ENCODE peak calls at places on chromosomes 2 and 18, in four cellular contexts. D, Y, R and L are unnamed samples.
A peak's percentile ranks its signal among the peaks of the same experiment; 100 is the strongest.

GRCh38 chr2:169397697-169398096 is 35.4 kb upstream of the LRP2 start:
- ATAC-seq in D (no peak), Y (no peak), R (no peak), L (no peak)

GRCh38 chr18:22115573-22115972 is 53.8 kb upstream of the GATA6 start:
- ATAC-seq in D (no peak), Y (no peak), R (no peak), L (no peak)

GRCh38 chr2:101330253-101330921 is 21.9 kb upstream of the RNF149 start:
- ATAC-seq in D (no peak), Y (peak; percentile 69), R (no peak), L (no peak)

GRCh38 chr2:24809316-24810007 is 16.2 kb downstream of the CENPO start:
- ATAC-seq in D (no peak), Y (no peak), R (no peak), L (no peak)

GRCh38 chr2:83756219-83756618 is 702.9 kb downstream of the SUCLG1 start:
- ATAC-seq in D (no peak), Y (no peak), R (no peak), L (no peak)

GRCh38 chr2:151844217-151844896 is 16.1 kb upstream of the ARL5A start:
- ATAC-seq in D (no peak), Y (no peak), R (no peak), L (no peak)

GRCh38 chr2:190718652-190719526 is 70.0 kb downstream of the NAB1 start:
- ATAC-seq in D (peak; percentile 87), Y (peak; percentile 65), R (peak; percentile 81), L (peak; percentile 66)

GRCh38 chr18:78607221-78607620 is 372.4 kb upstream of the SALL3 start:
- ATAC-seq in D (no peak), Y (no peak), R (no peak), L (no peak)

GRCh38 chr18:74331404-74331803 is 15.8 kb downstream of the C18orf63 start:
- ATAC-seq in D (peak; percentile 93), Y (no peak), R (peak; percentile 79), L (no peak)

GRCh38 chr18:45061359-45061758 is 380.7 kb downstream of the SETBP1 start:
- ATAC-seq in D (no peak), Y (no peak), R (no peak), L (no peak)

DNA sequence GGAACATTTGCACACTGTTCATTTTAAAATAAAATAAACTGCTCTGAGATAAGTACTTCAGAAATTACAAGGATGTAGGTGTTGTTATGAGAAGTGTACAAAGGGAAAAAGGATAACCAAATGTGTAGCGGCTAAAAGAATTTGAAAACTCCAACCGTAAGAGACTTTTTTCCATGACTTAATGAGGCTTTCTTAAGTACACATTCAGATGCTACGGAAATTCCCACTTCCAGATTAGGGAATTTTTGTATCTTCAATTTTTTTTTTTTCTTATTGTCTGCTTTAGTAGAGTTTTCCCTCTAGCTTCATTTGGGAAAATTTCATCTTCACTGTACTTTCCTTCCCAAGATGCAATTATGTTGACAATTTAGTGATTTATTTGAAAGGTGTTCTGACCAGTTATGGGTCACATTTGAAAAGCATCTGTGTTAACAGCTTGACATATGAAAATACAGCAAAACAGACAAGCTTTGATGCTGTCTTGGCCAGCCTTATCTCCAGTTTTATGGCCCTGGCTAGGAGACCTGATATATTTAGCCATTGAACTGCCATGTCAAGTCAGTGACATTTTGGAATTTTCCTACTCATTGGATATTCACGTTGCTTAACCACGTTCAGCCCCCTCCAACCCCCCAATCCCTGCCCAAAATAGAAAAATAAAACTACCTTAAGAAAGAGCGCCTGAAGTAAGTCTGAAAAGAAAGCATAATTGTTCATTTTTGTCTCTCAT is 105.6 kb downstream of the FEZ2 start:
- ATAC-seq in D (no peak), Y (no peak), R (no peak), L (peak; percentile 44)
- H3K36me3 ChIP-seq in D (no peaks in the 10 kb centered on the region), Y (no peaks in the 10 kb centered on the region), R (no peaks in the 10 kb centered on the region), L (peaks cover 8% of the 10 kb centered on the region)

GRCh38 chr2:218218409-218219185 is 1.6 kb downstream of the ARPC2 start:
- ATAC-seq in D (no peak), Y (no peak), R (peak; percentile 47), L (no peak)

GRCh38 chr2:218216674-218217365 is at the start of gene ARPC2:
- ATAC-seq in D (peak; percentile 89), Y (peak; percentile 98), R (peak; percentile 78), L (peak; percentile 97)

GRCh38 chr2:218216336-218216673 is 684 bp upstream of the ARPC2 start:
- ATAC-seq in D (no peak), Y (peak; percentile 4), R (no peak), L (no peak)

GRCh38 chr2:218219934-218220333 is 2.9 kb downstream of the ARPC2 start:
- ATAC-seq in D (no peak), Y (no peak), R (no peak), L (no peak)

DNA sequence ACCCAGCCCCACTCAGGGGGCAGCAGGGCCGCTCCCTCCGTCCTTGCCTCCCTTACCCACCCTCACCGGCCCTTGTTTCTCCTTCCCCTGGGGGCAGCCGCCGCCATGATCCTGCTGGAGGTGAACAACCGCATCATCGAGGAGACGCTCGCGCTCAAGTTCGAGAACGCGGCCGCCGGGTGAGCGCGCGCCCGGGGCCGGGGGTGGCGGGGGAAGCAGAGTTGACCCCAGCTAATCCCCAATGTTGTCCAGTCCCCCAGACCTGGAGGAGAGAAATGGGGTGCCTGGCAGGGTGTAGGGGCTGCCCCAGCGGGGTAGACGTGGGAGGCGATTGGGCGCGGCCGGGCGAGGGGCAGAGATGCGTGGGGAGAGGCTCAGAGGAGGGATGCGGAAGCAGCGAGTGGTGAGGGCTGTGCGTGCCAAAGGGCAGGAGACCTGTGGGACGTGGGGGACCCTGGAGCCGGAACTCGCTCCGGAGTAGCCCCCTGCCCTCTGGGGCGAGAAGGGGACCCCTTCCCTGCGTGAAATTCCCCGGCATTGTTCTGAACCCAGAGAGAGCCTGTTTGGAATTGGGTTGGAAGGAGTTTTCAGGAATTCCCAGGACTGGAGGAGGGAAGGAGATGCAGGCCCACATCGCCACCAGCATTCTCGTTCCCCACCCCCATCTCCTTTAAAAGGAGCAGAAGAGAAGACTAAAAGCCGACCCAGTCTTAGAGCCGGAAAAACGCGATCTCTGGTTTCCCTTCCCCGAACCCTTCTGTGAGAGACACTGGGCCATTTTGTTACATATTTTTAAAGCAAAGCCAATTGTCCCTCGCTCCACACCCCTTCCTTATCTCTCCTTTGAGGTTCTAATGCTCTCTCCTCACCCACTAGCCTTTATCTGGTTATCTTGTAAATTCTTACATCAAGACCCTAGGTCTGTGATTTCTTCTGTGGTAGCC is 649 bp downstream of the ARPC2 start:
- ATAC-seq in D (peak; percentile 64), Y (peak; percentile 88), R (peak; percentile 80), L (peak; percentile 50)
- TF ChIP-seq POLR2A in D (no peak), Y (peak; percentile 35), R (peak; percentile 27), L (no peak)

DNA sequence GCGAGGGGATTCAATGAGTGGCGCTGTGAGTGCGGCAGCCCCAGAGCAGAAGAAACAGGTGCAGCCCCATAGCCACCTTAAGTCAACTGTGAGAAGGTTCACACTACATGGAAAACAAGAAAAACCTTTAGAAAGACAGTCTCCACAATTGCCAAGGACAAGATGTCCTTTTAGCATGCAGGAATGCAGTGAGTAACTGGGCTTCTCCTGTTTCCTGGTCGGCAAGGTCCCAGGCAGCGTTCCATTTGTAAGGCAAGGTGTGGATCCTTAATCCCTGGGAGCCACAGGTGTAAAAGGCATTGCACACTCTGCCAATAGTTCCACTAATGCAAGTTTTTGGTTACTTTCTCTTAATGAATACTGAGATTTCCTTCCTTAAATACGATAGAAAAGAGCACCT is 87.7 kb downstream of the TMEM18 start:
- ATAC-seq in D (no peak), Y (no peak), R (no peak), L (no peak)
- TF ChIP-seq POLR2AphosphoS5 in D (no peak), Y (no peak), R (no peak), L (no peak)

GRCh38 chr18:70047931-70048603 is 100.4 kb upstream of the CD226 start:
- ATAC-seq in D (no peak), Y (no peak), R (no peak), L (no peak)
- H3K36me3 ChIP-seq in D (peaks cover 4% of the 10 kb centered on the region), Y (no peaks in the 10 kb centered on the region), R (peaks cover 10% of the 10 kb centered on the region), L (peaks cover 24% of the 10 kb centered on the region)

DNA sequence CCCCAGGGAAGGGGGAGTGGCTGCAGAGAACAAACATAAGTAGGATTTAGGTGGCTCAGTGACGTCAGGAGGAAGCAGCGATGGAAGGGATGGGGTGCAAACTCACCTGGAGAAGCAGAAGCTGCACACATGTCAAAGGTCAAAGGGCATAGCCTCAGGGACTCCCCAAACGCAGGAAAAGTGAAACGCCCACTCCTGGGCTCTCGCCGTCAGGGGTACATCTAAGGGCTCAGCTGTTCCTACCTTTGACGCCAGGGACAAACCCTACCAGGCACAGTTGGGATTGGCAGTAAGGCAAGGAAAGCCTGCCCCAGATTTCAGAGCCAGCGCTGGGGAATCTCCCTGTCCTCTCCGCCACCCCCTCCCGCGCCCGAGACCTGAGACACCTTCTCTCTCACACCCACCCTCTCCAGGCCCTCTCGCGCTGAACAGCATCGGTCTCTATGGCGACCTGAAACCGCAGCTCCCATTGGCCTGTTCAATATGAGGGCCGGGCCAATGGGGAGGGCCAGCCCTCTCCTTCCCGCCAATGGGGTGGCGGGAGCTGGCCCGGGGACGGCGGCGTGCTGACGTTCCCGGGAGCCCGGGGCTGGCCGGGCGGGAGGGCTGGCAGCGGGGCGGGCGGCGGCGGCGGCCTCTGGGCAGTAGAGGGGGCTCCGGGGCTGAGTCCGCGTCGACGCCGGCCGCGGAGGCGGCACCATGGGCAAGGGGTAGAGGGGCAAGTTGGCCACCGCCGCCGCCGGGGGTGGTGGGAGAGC is at the start of the genes CCDC148 and PKP4:
- ATAC-seq in D (peak; percentile 86), Y (peak; percentile 96), R (peak; percentile 92), L (peak; percentile 95)
- TF ChIP-seq POLR2A in D (no peak), Y (peak; percentile 65), R (peak; percentile 21), L (peak; percentile 38)